ENCODE peak calls at places on chromosomes 12 and 14, in nine cellular contexts. A, T, R, Z, F, K, G, X and D are unnamed samples.

GRCh38 chr12:71626098-71626497 is 37.5 kb downstream of the ZFC3H1 start:
- DNase-seq in A (peak), T (no peak), R (no peak), Z (no peak), F (no peak), K (no peak), G (no peak), X (no peak), D (no peak)

GRCh38 chr12:122730215-122731014 is at the start of gene HCAR1:
- DNase-seq in A (peak), T (no peak), R (peak), Z (no peak), F (no peak), K (peak), G (peak), X (no peak), D (no peak)

GRCh38 chr12:14213542-14213941 is 151.9 kb upstream of the ATF7IP start:
- DNase-seq in A (no peak), T (no peak), R (no peak), Z (no peak), F (no peak), K (peak), G (no peak), X (no peak), D (no peak)

GRCh38 chr12:48934312-48934706 is 9.0 kb upstream of the FKBP11 start:
- DNase-seq in A (no peak), T (no peak), R (peak), Z (no peak), F (no peak), K (no peak), G (peak), X (no peak), D (no peak)

GRCh38 chr14:100440207-100440631 is 117.1 kb downstream of the SLC25A47 start:
- DNase-seq in A (peak), T (peak), R (peak), Z (no peak), F (peak), K (peak), G (peak), X (no peak), D (peak)

GRCh38 chr12:124863409-124864325 is at the start of gene SCARB1:
- DNase-seq in A (peak), T (peak), R (peak), Z (no peak), F (peak), K (peak), G (peak), X (no peak), D (peak)

GRCh38 chr12:4866288-4866687 is 43.4 kb upstream of the KCNA1 start:
- DNase-seq in A (no peak), T (no peak), R (no peak), Z (no peak), F (no peak), K (no peak), G (no peak), X (no peak), D (no peak)

GRCh38 chr12:104347374-104348075 is 44.0 kb downstream of the EID3 start:
- DNase-seq in A (no peak), T (no peak), R (no peak), Z (no peak), F (no peak), K (peak), G (no peak), X (no peak), D (no peak)

GRCh38 chr12:51528852-51529545 is 62.0 kb upstream of the SCN8A start:
- DNase-seq in A (no peak), T (no peak), R (no peak), Z (no peak), F (no peak), K (no peak), G (no peak), X (no peak), D (no peak)

GRCh38 chr14:88695873-88696272 is 96.9 kb downstream of the EML5 start:
- DNase-seq in A (no peak), T (no peak), R (no peak), Z (no peak), F (no peak), K (no peak), G (no peak), X (peak), D (no peak)

GRCh38 chr12:67025543-67026114 is 243.5 kb upstream of the CAND1 start:
- DNase-seq in A (peak), T (no peak), R (peak), Z (peak), F (no peak), K (peak), G (peak), X (no peak), D (peak)

GRCh38 chr14:99734406-99735051 is 50.4 kb downstream of the CYP46A1 start:
- DNase-seq in A (no peak), T (no peak), R (no peak), Z (no peak), F (no peak), K (no peak), G (no peak), X (no peak), D (no peak)

GRCh38 chr14:56199095-56199975 is 81.1 kb downstream of the PELI2 start:
- DNase-seq in A (peak), T (peak), R (no peak), Z (no peak), F (peak), K (peak), G (no peak), X (peak), D (peak)

GRCh38 chr14:105568859-105569766 is 42.7 kb downstream of the TMEM121 start:
- DNase-seq in A (no peak), T (no peak), R (no peak), Z (no peak), F (no peak), K (no peak), G (no peak), X (no peak), D (no peak)

GRCh38 chr12:81128930-81129554 is 51.2 kb downstream of the ACSS3 start:
- DNase-seq in A (peak), T (peak), R (peak), Z (peak), F (no peak), K (peak), G (peak), X (no peak), D (peak)

GRCh38 chr12:69136931-69137613 is 102.3 kb upstream of the CPSF6 start:
- DNase-seq in A (no peak), T (no peak), R (no peak), Z (no peak), F (no peak), K (no peak), G (no peak), X (no peak), D (no peak)

GRCh38 chr14:99393059-99393655 is 87.5 kb downstream of the SETD3 start:
- DNase-seq in A (peak), T (no peak), R (peak), Z (no peak), F (no peak), K (peak), G (peak), X (no peak), D (peak)

GRCh38 chr14:24274101-24274543 is 2.7 kb upstream of the RABGGTA start:
- DNase-seq in A (peak), T (no peak), R (no peak), Z (no peak), F (peak), K (peak), G (no peak), X (no peak), D (peak)

GRCh38 chr12:103751600-103751999 is 89.4 kb downstream of the NT5DC3 start:
- DNase-seq in A (no peak), T (peak), R (no peak), Z (no peak), F (no peak), K (peak), G (no peak), X (peak), D (peak)

GRCh38 chr14:93949511-93950075 is 22.4 kb downstream of the FAM181A start:
- DNase-seq in A (no peak), T (no peak), R (no peak), Z (no peak), F (no peak), K (no peak), G (no peak), X (no peak), D (no peak)

GRCh38 chr12:58368001-58368400 is 426.6 kb downstream of the ATP23 start:
- DNase-seq in A (no peak), T (no peak), R (no peak), Z (no peak), F (no peak), K (peak), G (no peak), X (no peak), D (no peak)

GRCh38 chr14:31990959-31991541 is 86.1 kb upstream of the ARHGAP5 start:
- DNase-seq in A (no peak), T (no peak), R (no peak), Z (no peak), F (no peak), K (peak), G (peak), X (no peak), D (peak)

GRCh38 chr12:58939399-58940100 is 19.2 kb upstream of the LRIG3 start:
- DNase-seq in A (no peak), T (no peak), R (no peak), Z (no peak), F (no peak), K (no peak), G (no peak), X (no peak), D (no peak)

GRCh38 chr12:109741970-109742372 is 28.3 kb downstream of the FAM222A start:
- DNase-seq in A (no peak), T (no peak), R (no peak), Z (no peak), F (no peak), K (no peak), G (peak), X (no peak), D (no peak)

GRCh38 chr14:74577247-74577947 is 34.6 kb downstream of the LTBP2 start:
- DNase-seq in A (no peak), T (no peak), R (no peak), Z (no peak), F (no peak), K (peak), G (no peak), X (no peak), D (no peak)

GRCh38 chr14:61602733-61603077 is 92.6 kb upstream of the HIF1A start:
- DNase-seq in A (no peak), T (no peak), R (no peak), Z (no peak), F (no peak), K (no peak), G (peak), X (no peak), D (peak)

GRCh38 chr12:107134558-107134957 is 41.2 kb upstream of the CRY1 start:
- DNase-seq in A (peak), T (no peak), R (peak), Z (no peak), F (no peak), K (peak), G (peak), X (no peak), D (no peak)

GRCh38 chr12:14850929-14851663 is 7.8 kb upstream of the ART4 start:
- DNase-seq in A (peak), T (no peak), R (no peak), Z (no peak), F (peak), K (no peak), G (no peak), X (no peak), D (no peak)

GRCh38 chr12:89947437-89948265 is 239.0 kb upstream of the ATP2B1 start:
- DNase-seq in A (no peak), T (peak), R (no peak), Z (peak), F (no peak), K (peak), G (no peak), X (peak), D (peak)

GRCh38 chr12:114480309-114481199 is 74.6 kb upstream of the TBX5 start:
- DNase-seq in A (no peak), T (peak), R (peak), Z (no peak), F (no peak), K (peak), G (no peak), X (no peak), D (peak)
- H3K4me3 ChIP-seq in A (no peak), T (peak), R (peak), Z (peak), F (no peak), K (peak), G (no peak), X (peak), D (peak)

GRCh38 chr12:114680498-114681148 is 3.4 kb downstream of the TBX3 start:
- DNase-seq in A (no peak), T (no peak), R (no peak), Z (no peak), F (no peak), K (no peak), G (no peak), X (no peak), D (peak)
- H3K4me3 ChIP-seq in A (no peak), T (peak), R (no peak), Z (peak), F (no peak), K (peak), G (peak), X (peak), D (peak)

GRCh38 chr12:57090924-57091632 is 2.2 kb downstream of the NAB2 start:
- DNase-seq in A (no peak), T (no peak), R (peak), Z (no peak), F (no peak), K (peak), G (no peak), X (no peak), D (no peak)
- H3K4me3 ChIP-seq in A (peak), T (peak), R (no peak), Z (peak), F (no peak), K (peak), G (peak), X (peak), D (peak)

DNA sequence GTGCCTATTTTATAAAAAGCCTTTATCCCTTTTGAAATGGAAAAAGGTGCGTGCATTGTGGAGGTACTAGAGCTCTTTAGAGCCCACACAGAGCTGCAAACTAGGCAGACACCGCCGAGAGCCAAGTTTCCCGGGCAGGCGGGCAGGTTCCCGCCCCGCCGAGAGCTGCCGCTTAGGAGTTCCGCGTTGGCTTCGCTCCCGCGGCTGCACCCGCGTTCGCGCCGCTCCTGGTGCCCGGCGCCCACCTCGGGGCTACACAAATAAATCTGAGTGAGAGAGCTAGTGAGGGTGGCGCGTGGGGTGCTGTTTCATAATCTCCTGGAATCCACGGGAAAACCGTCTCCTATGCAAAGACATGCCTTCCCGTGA is 715 bp downstream of the KITLG start:
- DNase-seq in A (peak), T (no peak), R (peak), Z (no peak), F (peak), K (no peak), G (no peak), X (no peak), D (peak)
- H3K4me3 ChIP-seq in A (peak), T (peak), R (peak), Z (peak), F (peak), K (peak), G (peak), X (peak), D (peak)

GRCh38 chr12:53749986-53750811 is 1.6 kb downstream of the CISTR start:
- DNase-seq in A (no peak), T (no peak), R (no peak), Z (no peak), F (no peak), K (no peak), G (no peak), X (no peak), D (no peak)
- H3K4me3 ChIP-seq in A (no peak), T (no peak), R (peak), Z (no peak), F (no peak), K (no peak), G (no peak), X (no peak), D (peak)

DNA sequence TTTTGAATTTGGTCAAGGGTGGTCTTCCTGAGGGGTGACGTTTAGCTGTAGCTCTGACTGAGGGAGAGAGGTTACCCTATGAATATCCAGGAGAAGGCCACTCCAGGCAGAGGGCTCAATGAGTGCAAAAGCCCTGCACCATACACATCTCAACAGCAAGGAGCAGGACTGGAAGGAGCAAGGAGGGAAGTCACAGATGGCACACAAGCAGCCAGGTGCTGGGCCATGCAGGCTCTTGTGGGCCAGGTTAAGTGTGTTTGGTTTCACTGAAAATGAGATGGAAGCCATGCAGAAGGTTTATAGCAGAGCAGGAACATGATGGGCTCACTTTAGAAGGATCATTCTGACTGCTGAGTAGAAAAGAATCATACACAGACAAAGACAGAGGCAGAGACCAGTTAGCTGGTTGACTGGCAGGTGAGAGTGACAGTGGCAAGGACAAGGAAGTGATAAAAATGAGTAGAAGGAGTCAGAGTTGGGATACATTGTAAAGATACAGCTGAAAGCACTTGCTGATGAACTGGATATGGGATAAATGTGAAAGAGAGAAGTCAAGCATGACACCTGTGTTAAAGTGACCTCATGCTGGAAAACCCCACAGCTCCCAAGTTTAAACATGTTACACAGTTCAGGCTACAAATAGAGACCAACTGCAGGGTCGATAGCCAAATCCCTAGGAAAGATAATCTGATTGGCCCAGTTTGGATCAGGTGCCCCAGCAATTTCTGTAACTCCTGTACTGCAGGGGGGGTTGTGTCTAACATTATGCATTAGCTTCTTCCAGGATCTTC is 81.1 kb downstream of the PRKD1 start:
- DNase-seq in A (no peak), T (no peak), R (no peak), Z (no peak), F (no peak), K (no peak), G (no peak), X (no peak), D (no peak)
- H3K4me3 ChIP-seq in A (no peak), T (no peak), R (no peak), Z (no peak), F (no peak), K (no peak), G (no peak), X (no peak), D (no peak)

DNA sequence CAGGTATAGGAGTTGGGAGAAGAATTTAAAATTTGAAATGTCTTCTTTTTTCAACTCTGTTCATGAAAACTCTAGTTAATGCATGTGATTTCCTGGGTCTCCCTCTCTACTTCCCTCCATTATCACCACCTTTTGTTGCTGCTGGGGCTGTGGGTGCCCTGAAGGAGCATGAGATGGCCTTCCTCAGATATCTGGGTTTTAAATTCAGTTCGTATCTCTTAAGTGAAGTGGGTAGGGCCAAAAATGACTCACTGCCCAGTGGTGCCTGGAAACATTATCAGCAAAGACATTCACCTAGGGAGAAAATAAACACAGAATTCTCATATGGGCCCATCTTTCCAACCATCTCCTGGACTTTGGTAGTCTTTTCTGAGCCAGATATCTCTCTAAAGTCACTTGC is 234.9 kb upstream of the PLEKHG7 start:
- DNase-seq in A (peak), T (no peak), R (no peak), Z (no peak), F (no peak), K (no peak), G (no peak), X (no peak), D (peak)
- H3K4me3 ChIP-seq in A (peak), T (no peak), R (no peak), Z (no peak), F (peak), K (no peak), G (no peak), X (no peak), D (no peak)